ENCODE peak calls at places on chromosome 13, in four cellular contexts. C is GM03348, V is GM04504, Z is NCI-H446. F is an unnamed sample.

GRCh38 chr13:88071371-88071770 is 400.2 kb downstream of the SLITRK5 start:
- DNase-seq in Z (no peak), C (no peak), V (no peak), F (no peak)

GRCh38 chr13:110560606-110561334 is 752 bp downstream of the RAB20 start:
- DNase-seq in Z (no peak), V (no peak), C (peak; percentile 41), F (no peak)

GRCh38 chr13:27977476-27978300 is 8.6 kb upstream of the CDX2 start:
- DNase-seq in C (no peak), V (no peak), Z (no peak), F (peak; percentile 34)

GRCh38 chr13:27924529-27925141 is 4.8 kb downstream of the PDX1 start:
- DNase-seq in V (no peak), Z (no peak), C (no peak), F (no peak)

GRCh38 chr13:20451397-20451796 is 74.3 kb downstream of the CRYL1 start:
- DNase-seq in Z (no peak), C (no peak), V (no peak), F (no peak)

GRCh38 chr13:35512271-35512920 is 35.9 kb upstream of the MAB21L1 start:
- DNase-seq in V (peak; percentile 75), Z (no peak), C (peak; percentile 90), F (peak; percentile 82)

GRCh38 chr13:91269237-91269636 is 78.2 kb upstream of the MIR17HG start:
- DNase-seq in Z (no peak), V (no peak), C (no peak), F (no peak)

GRCh38 chr13:47499358-47500150 is 501.5 kb downstream of the SUCLA2 start:
- DNase-seq in Z (no peak), V (peak; percentile 63), C (peak; percentile 75), F (no peak)

GRCh38 chr13:24351423-24351822 is 42.0 kb downstream of the C1QTNF9 start:
- DNase-seq in V (no peak), C (no peak), Z (no peak), F (no peak)

GRCh38 chr13:111480976-111481375 is 160.5 kb downstream of the TEX29 start:
- DNase-seq in C (no peak), Z (no peak), V (no peak), F (no peak)

GRCh38 chr13:99709134-99709533 is 207.9 kb downstream of the TM9SF2 start:
- DNase-seq in Z (no peak), V (no peak), C (no peak), F (no peak)

GRCh38 chr13:56909896-56910600 is 230.7 kb upstream of the PRR20A start:
- DNase-seq in C (no peak), V (no peak), Z (no peak), F (no peak)

GRCh38 chr13:98216135-98216565 is 39.1 kb upstream of the RNF113B start:
- DNase-seq in C (peak; percentile 75), Z (no peak), V (peak; percentile 88), F (peak; percentile 89)

GRCh38 chr13:100954430-100955361 is 280.1 kb upstream of the TMTC4 start:
- DNase-seq in C (no peak), Z (peak; percentile 93), V (no peak), F (peak; percentile 19)

GRCh38 chr13:80204642-80205041 is 136.3 kb downstream of the SPRY2 start:
- DNase-seq in C (no peak), Z (no peak), V (no peak), F (no peak)

GRCh38 chr13:98910501-98910951 is 67.3 kb downstream of the DOCK9 start:
- DNase-seq in V (peak; percentile 29), C (peak; percentile 52), Z (no peak), F (peak; percentile 43)

GRCh38 chr13:86554066-86554465 is 754.8 kb upstream of the SLITRK6 start:
- DNase-seq in V (no peak), Z (no peak), C (no peak), F (no peak)

GRCh38 chr13:39336964-39337363 is 266.0 kb downstream of the LHFPL6 start:
- DNase-seq in Z (no peak), C (no peak), V (no peak), F (no peak)

GRCh38 chr13:49610176-49610575 is 18.1 kb upstream of the ARL11 start:
- DNase-seq in Z (no peak), V (no peak), C (no peak), F (no peak)

GRCh38 chr13:44415815-44416214 is 42.2 kb downstream of the SERP2 start:
- DNase-seq in C (no peak), Z (no peak), V (no peak), F (no peak)

GRCh38 chr13:64078025-64078424 is 2662.4 kb upstream of the PCDH20 start:
- DNase-seq in Z (no peak), V (no peak), C (no peak), F (peak; percentile 61)

GRCh38 chr13:29815336-29815735 is 35.1 kb downstream of the UBL3 start:
- DNase-seq in Z (no peak), V (no peak), C (no peak), F (no peak)

GRCh38 chr13:97600438-97601080 is 166.6 kb downstream of the RAP2A start:
- DNase-seq in V (peak; percentile 23), C (peak; percentile 22), Z (no peak), F (peak; percentile 19)

GRCh38 chr13:38398810-38399493 is 49.3 kb downstream of the UFM1 start:
- DNase-seq in V (peak; percentile 85), C (peak; percentile 70), Z (no peak), F (peak; percentile 24)

GRCh38 chr13:41289463-41289881 is 21.6 kb upstream of the NAA16 start:
- DNase-seq in C (no peak), Z (no peak), V (no peak), F (no peak)

GRCh38 chr13:99467764-99468163 is 33.5 kb upstream of the TM9SF2 start:
- DNase-seq in C (peak; percentile 64), V (no peak), Z (no peak), F (no peak)

GRCh38 chr13:76764429-76764828 is 121.8 kb downstream of the KCTD12 start:
- DNase-seq in V (no peak), C (peak; percentile 20), Z (no peak), F (peak; percentile 46)

GRCh38 chr13:51825165-51825592 is 19.8 kb downstream of the TMEM272 start:
- DNase-seq in Z (no peak), V (no peak), C (peak; percentile 12), F (no peak)

GRCh38 chr13:50267917-50268316 is 252.7 kb downstream of the KCNRG start:
- DNase-seq in Z (no peak), C (no peak), V (no peak), F (no peak)

GRCh38 chr13:113357529-113357928 is 6.4 kb downstream of the GRTP1 start:
- DNase-seq in C (peak; percentile 50), Z (no peak), V (peak; percentile 19), F (no peak)

GRCh38 chr13:49214917-49215376 is 5.2 kb upstream of the MLNR start:
- DNase-seq in V (no peak), Z (no peak), C (no peak), F (no peak)

GRCh38 chr13:91078093-91078679 is 269.3 kb upstream of the MIR17HG start:
- DNase-seq in V (no peak), Z (no peak), C (no peak), F (no peak)

GRCh38 chr13:78611040-78611439 is 7.7 kb upstream of the POU4F1 start:
- DNase-seq in Z (no peak), V (no peak), C (no peak), F (no peak)

GRCh38 chr13:21104199-21105019 is 43.0 kb upstream of the LATS2 start:
- DNase-seq in Z (no peak), C (no peak), V (no peak), F (no peak)

GRCh38 chr13:18959229-18959628 is 222.4 kb downstream of the TUBA3C start:
- DNase-seq in Z (no peak), C (no peak), V (no peak), F (no peak)

GRCh38 chr13:113852536-113853517 is 11.0 kb downstream of the GAS6 start:
- DNase-seq in Z (no peak), C (no peak), V (no peak), F (no peak)

GRCh38 chr13:39379667-39380655 is 223.0 kb downstream of the LHFPL6 start:
- DNase-seq in V (no peak), Z (no peak), C (no peak), F (peak; percentile 14)